ENCODE peak calls at places on chromosome 10, in four cellular contexts. E is CD4-positive, CD25-positive, alpha-beta regulatory T cell; U is K562; P is IMR-90. D is an unnamed sample.

GRCh38 chr10:112229901-112230300 is 46.3 kb upstream of the GPAM start:
- DNase-seq in E (no peak), U (no peak), P (peak; percentile 20), D (no peak)

GRCh38 chr10:87550741-87551140 is 46.0 kb downstream of the MINPP1 start:
- DNase-seq in E (no peak), U (peak; percentile 8), P (no peak), D (no peak)

GRCh38 chr10:116470768-116471415 is 43.2 kb downstream of the PNLIPRP3 start:
- DNase-seq in E (no peak), U (peak; percentile 6), P (no peak), D (peak; percentile 49)

GRCh38 chr10:32210306-32211045 is 136.5 kb downstream of the EPC1 start:
- DNase-seq in E (no peak), U (peak; percentile 59), P (peak; percentile 59), D (peak; percentile 66)

GRCh38 chr10:5318148-5318547 is 46.6 kb upstream of the UCN3 start:
- DNase-seq in E (no peak), U (no peak), P (no peak), D (no peak)

GRCh38 chr10:75450654-75451419 is 19.4 kb downstream of the LRMDA start:
- DNase-seq in E (no peak), U (no peak), P (no peak), D (no peak)

GRCh38 chr10:70255329-70256299 is 22.4 kb upstream of the PPA1 start:
- DNase-seq in E (no peak), U (peak; percentile 39), P (no peak), D (no peak)

GRCh38 chr10:96235326-96236089 is 35.9 kb downstream of the BLNK start:
- DNase-seq in E (no peak), U (no peak), P (no peak), D (no peak)

GRCh38 chr10:72595436-72595835 is 30.4 kb downstream of the MICU1 start:
- DNase-seq in E (no peak), U (no peak), P (no peak), D (no peak)

GRCh38 chr10:9786576-9786975 is 1231.1 kb upstream of the CELF2 start:
- DNase-seq in E (no peak), U (no peak), P (peak; percentile 77), D (no peak)

GRCh38 chr10:44473146-44473545 is 88.2 kb upstream of the CXCL12 start:
- DNase-seq in E (no peak), U (no peak), P (no peak), D (no peak)

GRCh38 chr10:100775346-100775745 is 30.0 kb downstream of the PAX2 start:
- DNase-seq in E (no peak), U (no peak), P (no peak), D (no peak)

GRCh38 chr10:49173201-49173772 is 14.9 kb downstream of the TMEM273 start:
- DNase-seq in E (no peak), U (peak; percentile 94), P (no peak), D (no peak)

GRCh38 chr10:71735709-71736569 is 16.4 kb upstream of the C10orf105 start:
- DNase-seq in E (peak; percentile 32), U (no peak), P (no peak), D (no peak)

GRCh38 chr10:3000063-3000462 is 67.3 kb upstream of the PFKP start:
- DNase-seq in E (no peak), U (no peak), P (no peak), D (no peak)

GRCh38 chr10:46229144-46229563 is 57.6 kb upstream of the ANTXRL start:
- DNase-seq in E (no peak), U (peak; percentile 65), P (no peak), D (peak; percentile 64)

GRCh38 chr10:129927351-129928120 is 36.5 kb downstream of the EBF3 start:
- DNase-seq in E (no peak), U (no peak), P (no peak), D (no peak)

GRCh38 chr10:99815611-99816010 is 33.2 kb downstream of the ABCC2 start:
- DNase-seq in E (no peak), U (no peak), P (peak; percentile 14), D (no peak)

GRCh38 chr10:26318672-26319071 is 102.1 kb downstream of the GAD2 start:
- DNase-seq in E (no peak), U (no peak), P (no peak), D (peak; percentile 56)

GRCh38 chr10:16545126-16545736 is 23.6 kb upstream of the C1QL3 start:
- DNase-seq in E (no peak), U (peak; percentile 38), P (peak; percentile 29), D (no peak)

GRCh38 chr10:117535045-117535751 is 7.3 kb upstream of the EMX2 start:
- DNase-seq in E (no peak), U (no peak), P (no peak), D (peak; percentile 32)

GRCh38 chr10:119542990-119543813 is 683 bp upstream of the RGS10 start:
- DNase-seq in E (peak; percentile 46), U (peak; percentile 77), P (peak; percentile 49), D (peak; percentile 77)

GRCh38 chr10:27660705-27661104 is 84.9 kb downstream of the MKX start:
- DNase-seq in E (no peak), U (no peak), P (no peak), D (no peak)

GRCh38 chr10:20776384-20776783 is 120.7 kb downstream of the NEBL start:
- DNase-seq in E (no peak), U (no peak), P (no peak), D (no peak)

GRCh38 chr10:127977368-127978009 is 70.6 kb downstream of the PTPRE start:
- DNase-seq in E (no peak), U (no peak), P (peak; percentile 44), D (no peak)

GRCh38 chr10:56785292-56785691 is 424.2 kb upstream of the ZWINT start:
- DNase-seq in E (no peak), U (no peak), P (no peak), D (no peak)

GRCh38 chr10:58952162-58952561 is 224.3 kb upstream of the PHYHIPL start:
- DNase-seq in E (no peak), U (no peak), P (no peak), D (no peak)
- H3K4me3 ChIP-seq in E (no peak overlapping the region), U (no peak overlapping the region), P (no peak overlapping the region), D (no peak overlapping the region)

DNA sequence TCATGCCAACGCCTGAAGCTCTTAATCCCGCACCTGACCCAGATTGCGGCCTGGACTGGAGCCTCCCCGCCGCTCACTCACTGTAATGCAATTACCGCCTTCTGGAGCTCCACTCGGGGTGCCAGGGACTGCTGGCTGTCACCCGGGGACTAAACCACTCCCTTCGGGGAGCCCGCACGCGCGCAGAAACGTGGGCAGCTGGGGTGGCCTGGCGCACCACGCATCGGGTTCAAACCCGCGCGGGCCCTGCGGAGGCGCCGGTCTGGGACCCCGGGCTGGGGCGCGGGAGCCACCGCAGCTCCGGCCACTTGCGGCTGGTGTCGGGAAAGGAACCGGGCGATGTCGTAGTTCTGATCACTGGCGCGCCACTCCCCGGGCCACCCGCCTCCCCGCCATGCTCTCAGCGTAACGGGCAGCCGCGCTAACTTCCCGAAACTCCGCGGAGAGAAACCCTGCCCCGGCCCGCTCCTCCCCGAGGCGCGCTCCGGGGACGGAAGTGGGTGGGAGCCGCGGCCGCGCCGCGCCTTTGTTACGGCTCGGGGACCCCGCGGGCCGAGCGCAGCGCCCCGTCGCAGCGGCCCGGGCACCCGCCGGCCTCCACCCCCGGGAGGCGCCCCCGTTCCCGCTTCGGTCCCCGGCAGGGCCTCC is 100.3 kb upstream of the SVIL start:
- DNase-seq in E (peak; percentile 16), U (no peak), P (no peak), D (peak; percentile 54)
- H3K27me3 ChIP-seq in E (no peaks in the 10 kb centered on the region), U (peaks cover 6% of the 10 kb centered on the region), P (no peaks in the 10 kb centered on the region), D (no peaks in the 10 kb centered on the region)

DNA sequence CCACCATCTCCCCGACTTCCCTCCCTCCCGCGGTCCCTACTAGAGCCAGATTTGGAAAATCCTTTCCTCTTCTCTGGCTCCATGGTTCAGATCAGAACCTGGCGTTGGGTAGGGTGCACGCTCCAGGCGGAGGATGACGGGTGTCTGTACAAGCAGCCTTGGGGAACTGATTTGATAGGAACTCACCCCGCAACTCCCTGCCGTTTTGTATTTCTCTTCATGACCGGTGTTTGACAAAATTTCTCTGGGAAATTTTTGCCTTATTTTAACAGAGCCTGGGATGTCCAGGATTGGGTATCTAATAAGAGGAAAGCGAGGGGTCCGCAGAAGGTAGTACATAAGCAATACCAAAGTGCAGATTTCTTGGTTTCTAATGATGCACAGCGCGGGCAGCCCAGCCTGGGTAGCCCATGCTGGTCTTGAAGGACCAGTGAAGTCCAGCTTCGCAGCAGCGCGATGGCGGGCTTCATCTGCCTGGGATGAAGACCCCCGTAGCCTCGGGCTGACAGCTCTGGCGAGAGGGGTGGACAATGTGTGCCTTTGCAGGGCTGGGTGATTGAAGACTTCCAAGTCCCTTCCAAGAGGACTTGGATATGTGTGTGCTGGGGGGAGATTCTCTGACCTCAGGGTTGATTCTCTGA is 2.1 kb downstream of the SORCS3 start:
- DNase-seq in E (no peak), U (no peak), P (no peak), D (no peak)
- H3K4me3 ChIP-seq in E (no peak overlapping the region), U (no peak overlapping the region), P (no peak overlapping the region), D (no peak overlapping the region)

GRCh38 chr10:78626471-78626870 is 442.3 kb upstream of the ZMIZ1 start:
- DNase-seq in E (no peak), U (no peak), P (no peak), D (peak; percentile 28)
- H3K27me3 ChIP-seq in E (no peaks in the 10 kb centered on the region), U (peaks cover 11% of the 10 kb centered on the region), P (peaks cover 13% of the 10 kb centered on the region), D (no peaks in the 10 kb centered on the region)

GRCh38 chr10:30999084-30999712 is 32.5 kb downstream of the ZNF438 start:
- DNase-seq in E (no peak), U (no peak), P (peak; percentile 77), D (no peak)
- H3K4me3 ChIP-seq in E (peak overlapping the region; percentile 92), U (no peak overlapping the region), P (no peak overlapping the region), D (no peak overlapping the region)

DNA sequence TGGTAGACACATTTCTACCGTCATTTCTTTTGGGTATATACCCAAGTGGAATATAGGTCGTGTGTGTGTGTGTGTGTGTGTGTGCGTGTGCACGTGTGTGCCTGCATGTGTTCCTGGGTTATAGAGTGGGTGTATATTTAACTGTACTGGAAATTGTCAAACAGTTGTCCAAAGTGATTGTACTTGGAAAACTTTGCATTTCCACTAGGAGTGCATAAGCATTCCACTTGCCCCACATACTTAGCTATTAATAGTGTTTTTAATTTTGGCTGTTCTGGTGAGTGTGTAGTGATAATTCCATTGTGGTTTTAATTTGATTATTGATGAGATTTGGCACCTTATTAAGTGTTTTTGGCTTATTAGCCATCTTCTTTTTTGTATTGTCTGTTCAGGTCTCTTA is 25.9 kb downstream of the TRUB1 start:
- DNase-seq in E (no peak), U (no peak), P (no peak), D (no peak)
- H3K27me3 ChIP-seq in E (no peaks in the 10 kb centered on the region), U (no peaks in the 10 kb centered on the region), P (no peaks in the 10 kb centered on the region), D (no peaks in the 10 kb centered on the region)

GRCh38 chr10:133523631-133524203 is 3.4 kb upstream of the CYP2E1 start:
- DNase-seq in E (no peak), U (no peak), P (no peak), D (no peak)

GRCh38 chr10:133528296-133528844 is 1.2 kb downstream of the CYP2E1 start:
- DNase-seq in E (no peak), U (no peak), P (peak; percentile 2), D (no peak)

GRCh38 chr10:133526957-133527588 is at the start of gene CYP2E1:
- DNase-seq in E (no peak), U (no peak), P (no peak), D (no peak)

GRCh38 chr10:133527779-133528271 is 662 bp downstream of the CYP2E1 start:
- DNase-seq in E (no peak), U (no peak), P (no peak), D (no peak)

DNA sequence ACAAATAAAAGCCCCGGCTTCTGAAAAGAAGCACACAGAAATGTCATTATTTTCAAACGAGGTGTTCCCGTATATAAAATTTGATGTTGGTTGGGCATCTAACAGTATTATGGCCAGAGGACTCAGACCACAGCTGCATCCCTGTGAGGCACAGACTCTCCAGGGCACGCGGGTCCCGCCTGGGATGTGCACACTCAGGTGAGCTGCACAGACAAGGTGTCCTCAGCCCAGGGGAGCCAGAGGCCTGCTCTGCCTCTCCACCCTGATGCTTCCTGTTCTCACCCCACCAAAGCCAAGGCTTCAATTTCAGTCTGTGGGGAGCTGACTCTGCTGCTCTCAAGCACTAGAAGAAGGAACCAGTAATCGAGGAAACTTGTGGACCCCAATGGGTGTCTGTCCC is 1.7 kb upstream of the CYP2E1 start:
- DNase-seq in E (no peak), U (no peak), P (no peak), D (no peak)
- H3K4me3 ChIP-seq in E (no peak overlapping the region), U (no peak overlapping the region), P (no peak overlapping the region), D (no peak overlapping the region)

D was measured in Caco-2.